ENCODE peak calls at places on chromosomes 2 and 18, in seven cellular contexts. R, N, W, C, I, V and O are unnamed samples.

GRCh38 chr2:204638795-204639194 is 93.5 kb downstream of the PARD3B start:
- DNase-seq in C (no peak), I (no peak), R (no peak), V (no peak), N (no peak), W (no peak), O (no peak)

GRCh38 chr2:71844967-71845366 is 302.7 kb downstream of the CYP26B1 start:
- DNase-seq in N (no peak), C (no peak), R (no peak), V (no peak), W (no peak), I (no peak), O (no peak)

GRCh38 chr2:105870858-105871257 is 126.1 kb downstream of the NCK2 start:
- DNase-seq in I (no peak), C (no peak), N (no peak), V (no peak), R (no peak), W (no peak), O (no peak)

GRCh38 chr2:182767578-182767977 is 51.5 kb downstream of the DNAJC10 start:
- DNase-seq in R (no peak), C (peak), V (peak), N (peak), W (no peak), I (no peak), O (peak)

GRCh38 chr2:121071058-121071504 is 213.9 kb downstream of the TFCP2L1 start:
- DNase-seq in V (peak), W (peak), R (peak), I (peak), N (no peak), C (peak), O (no peak)

GRCh38 chr2:126527836-126528490 is 128.0 kb upstream of the GYPC start:
- DNase-seq in R (peak), N (peak), I (no peak), C (peak), V (peak), W (peak), O (peak)

GRCh38 chr2:2271471-2271941 is 59.6 kb downstream of the MYT1L start:
- DNase-seq in R (no peak), C (peak), V (no peak), W (no peak), I (no peak), N (no peak), O (no peak)

GRCh38 chr18:11502368-11502767 is 107.0 kb upstream of the SLC35G4 start:
- DNase-seq in I (no peak), R (no peak), C (peak), V (no peak), W (no peak), N (peak), O (no peak)

GRCh38 chr18:12855886-12856285 is 28.2 kb downstream of the PTPN2 start:
- DNase-seq in N (no peak), W (no peak), R (no peak), V (no peak), C (no peak), I (no peak), O (no peak)

GRCh38 chr2:52264488-52264887 is 1232.6 kb upstream of the NRXN1 start:
- DNase-seq in R (no peak), C (no peak), V (peak), N (no peak), W (no peak), I (no peak), O (no peak)

GRCh38 chr2:95299961-95300360 is 2.8 kb downstream of the KCNIP3 start:
- DNase-seq in R (no peak), W (no peak), I (no peak), V (no peak), N (no peak), C (no peak), O (no peak)

GRCh38 chr2:124426630-124427029 is 401.5 kb downstream of the CNTNAP5 start:
- DNase-seq in N (no peak), R (no peak), V (no peak), I (no peak), W (no peak), C (no peak), O (no peak)

GRCh38 chr2:217166241-217166640 is 306.4 kb upstream of the TNP1 start:
- DNase-seq in N (peak), W (no peak), C (peak), R (no peak), V (peak), I (no peak), O (peak)

GRCh38 chr2:133801956-133802355 is 233.7 kb upstream of the NCKAP5 start:
- DNase-seq in I (no peak), W (no peak), V (no peak), R (no peak), C (no peak), N (no peak), O (no peak)

GRCh38 chr2:20419752-20420151 is 27.1 kb upstream of the RHOB start:
- DNase-seq in V (no peak), W (peak), N (no peak), C (no peak), I (no peak), R (no peak), O (no peak)

GRCh38 chr18:11671156-11671555 is 17.9 kb upstream of the GNAL start:
- DNase-seq in V (no peak), C (no peak), W (no peak), N (no peak), R (no peak), I (no peak), O (no peak)

GRCh38 chr2:67085146-67085545 is 312.0 kb upstream of the ETAA1 start:
- DNase-seq in R (no peak), V (no peak), N (no peak), W (no peak), C (no peak), I (no peak), O (no peak)

GRCh38 chr2:195322324-195322723 is 334.7 kb upstream of the SLC39A10 start:
- DNase-seq in V (peak), C (peak), N (no peak), I (no peak), W (no peak), R (no peak), O (no peak)

GRCh38 chr18:11570770-11571169 is 38.6 kb upstream of the SLC35G4 start:
- DNase-seq in N (peak), C (peak), W (no peak), I (no peak), V (no peak), R (no peak), O (peak)

GRCh38 chr2:12717988-12718661 is 1.4 kb downstream of the TRIB2 start:
- DNase-seq in I (no peak), C (peak), N (no peak), R (peak), V (peak), W (peak), O (no peak)

GRCh38 chr2:240782221-240782885 is 37.7 kb downstream of the KIF1A start:
- DNase-seq in R (no peak), W (no peak), V (no peak), C (no peak), N (no peak), I (no peak), O (no peak)

GRCh38 chr2:85862426-85862825 is 26.4 kb downstream of the ST3GAL5 start:
- DNase-seq in R (no peak), W (no peak), I (no peak), N (peak), C (peak), V (no peak), O (peak)

GRCh38 chr2:164937864-164938401 is 17.4 kb downstream of the SLC38A11 start:
- DNase-seq in R (no peak), V (peak), W (no peak), N (no peak), C (no peak), I (no peak), O (no peak)

GRCh38 chr2:208466920-208467298 is 60.3 kb downstream of the PTH2R start:
- DNase-seq in V (no peak), N (no peak), I (no peak), R (no peak), C (peak), W (no peak), O (no peak)

GRCh38 chr18:78797499-78797898 is 182.1 kb upstream of the SALL3 start:
- DNase-seq in C (no peak), W (no peak), N (no peak), R (no peak), V (no peak), I (no peak), O (no peak)

GRCh38 chr2:99066075-99066557 is 75.4 kb upstream of the C2orf15 start:
- DNase-seq in C (peak), V (peak), I (no peak), W (no peak), N (peak), R (peak), O (peak)

GRCh38 chr18:80037869-80038630 is 3.8 kb downstream of the RBFA start:
- DNase-seq in I (no peak), C (no peak), W (no peak), R (no peak), V (no peak), N (no peak), O (no peak)

GRCh38 chr2:151271824-151272223 is 10.2 kb upstream of the RBM43 start:
- DNase-seq in V (no peak), N (no peak), C (no peak), R (no peak), I (no peak), W (no peak), O (no peak)

GRCh38 chr18:3478262-3478978 is 28.4 kb downstream of the TGIF1 start:
- DNase-seq in W (no peak), N (no peak), I (no peak), C (no peak), R (no peak), V (no peak), O (no peak)

GRCh38 chr18:77899972-77900754 is 650.5 kb downstream of the GALR1 start:
- DNase-seq in R (peak), W (peak), V (peak), N (peak), I (peak), C (peak), O (no peak)

GRCh38 chr2:58532641-58533040 is 291.5 kb upstream of the FANCL start:
- DNase-seq in N (no peak), I (no peak), W (no peak), C (no peak), V (peak), R (no peak), O (no peak)

GRCh38 chr2:241907171-241907570 is 37.6 kb downstream of the RTP5 start:
- DNase-seq in V (peak), C (no peak), R (no peak), N (no peak), W (no peak), I (no peak), O (no peak)

GRCh38 chr2:204340511-204340910 is 204.8 kb upstream of the PARD3B start:
- DNase-seq in R (no peak), W (no peak), C (no peak), V (no peak), I (no peak), N (no peak), O (no peak)

GRCh38 chr2:9163306-9164111 is 43.1 kb upstream of the ASAP2 start:
- DNase-seq in I (no peak), R (no peak), V (no peak), C (peak), N (no peak), W (no peak), O (no peak)

GRCh38 chr2:239598732-239599090 is 197.9 kb upstream of the HDAC4 start:
- DNase-seq in R (no peak), N (no peak), V (no peak), W (no peak), C (no peak), I (no peak), O (no peak)

GRCh38 chr18:8717011-8717770 is 11.8 kb downstream of the MTCL1 start:
- DNase-seq in N (no peak), R (no peak), C (no peak), V (no peak), I (no peak), W (no peak), O (no peak)